ENCODE peak calls at places on chromosomes 6 and 20, in ten cellular contexts. N is psoas muscle; S is C1 segment of cervical spinal cord; L is fibroblast of lung; W is NCI-H2081; C is GDM1; G is stromal cell of bone marrow; A is skeletal muscle cell; U is stimulated activated CD8-positive, alpha-beta memory T cell treated with anti-CD3 and anti-CD28 coated beads, Interleukin-4, amount 100 ng/mL, for 24 hours; M is NCI-H345. D is an unnamed sample.

GRCh38 chr20:57622201-57622570 is 2.0 kb upstream of the ZBP1 start:
- DNase-seq in N (no peak), S (no peak), L (no peak), W (no peak), C (no peak), G (no peak), A (no peak), U (no peak), M (no peak), D (no peak)

GRCh38 chr6:137738197-137738596 is 128.9 kb upstream of the TNFAIP3 start:
- DNase-seq in N (no peak), S (no peak), L (peak), W (no peak), C (no peak), G (peak), A (peak), U (no peak), M (no peak), D (no peak)

GRCh38 chr6:87914637-87915395 is 132.8 kb upstream of the SPACA1 start:
- DNase-seq in N (no peak), S (no peak), L (peak), W (no peak), C (no peak), G (no peak), A (no peak), U (no peak), M (no peak), D (no peak)

GRCh38 chr20:17403496-17403895 is 127.7 kb downstream of the BFSP1 start:
- DNase-seq in N (no peak), S (no peak), L (no peak), W (no peak), C (no peak), G (no peak), A (no peak), U (no peak), M (no peak), D (no peak)

GRCh38 chr20:58870293-58871014 is 17.9 kb downstream of the GNAS start:
- DNase-seq in N (peak), S (peak), L (no peak), W (peak), C (no peak), G (no peak), A (no peak), U (no peak), M (peak), D (peak)

GRCh38 chr6:44327096-44327495 is 13.9 kb upstream of the AARS2 start:
- DNase-seq in N (no peak), S (no peak), L (no peak), W (no peak), C (no peak), G (no peak), A (no peak), U (no peak), M (no peak), D (no peak)

GRCh38 chr20:54475334-54476287 is at the start of gene DOK5:
- DNase-seq in N (peak), S (no peak), L (peak), W (no peak), C (no peak), G (peak), A (no peak), U (no peak), M (no peak), D (peak)

GRCh38 chr6:159499034-159499433 is 194.0 kb downstream of the SOD2 start:
- DNase-seq in N (no peak), S (no peak), L (no peak), W (no peak), C (no peak), G (no peak), A (no peak), U (no peak), M (no peak), D (no peak)

GRCh38 chr20:36391456-36391855 is 85.3 kb downstream of the DLGAP4 start:
- DNase-seq in N (no peak), S (no peak), L (peak), W (no peak), C (no peak), G (no peak), A (no peak), U (no peak), M (no peak), D (no peak)

GRCh38 chr6:87164506-87164905 is 9.1 kb downstream of the ZNF292 start:
- DNase-seq in N (no peak), S (no peak), L (no peak), W (no peak), C (no peak), G (no peak), A (no peak), U (no peak), M (no peak), D (no peak)

GRCh38 chr6:25435397-25435985 is 156.3 kb downstream of the CARMIL1 start:
- DNase-seq in N (no peak), S (no peak), L (no peak), W (no peak), C (no peak), G (no peak), A (no peak), U (no peak), M (no peak), D (no peak)

GRCh38 chr6:139981810-139982550 is 607.5 kb upstream of the CITED2 start:
- DNase-seq in N (no peak), S (no peak), L (peak), W (peak), C (no peak), G (no peak), A (peak), U (no peak), M (peak), D (no peak)